ENCODE peak calls at places on chromosome 5, in ten cellular contexts. G is amygdala; L is WTC11; S is renal cortical epithelial cell; Q is fibroblast of the aortic adventitia; J is left ventricle myocardium inferior; M is aorta; K is natural killer cell treated with Interleukin-12 subunit alpha and Interleukin-12 subunit beta and Interleukin-15 and Interleukin-18, amount 100 ng/mL, for 72 hours; U is NCI-H1092 treated with DMSO at 0.1 percent for 48 hours; R is AML-193. N is an unnamed sample.

GRCh38 chr5:92267830-92268229 is 884.7 kb upstream of the ARRDC3 start:
- DNase-seq in R (no peak), U (no peak), Q (no peak), L (no peak), S (no peak), M (no peak), J (no peak), K (no peak), G (no peak), N (no peak)

GRCh38 chr5:15013654-15014463 is 142.3 kb upstream of the ANKH start:
- DNase-seq in Q (peak), K (no peak), S (peak), G (no peak), R (peak), U (peak), J (no peak), M (no peak), L (no peak), N (peak)

GRCh38 chr5:154412316-154412715 is 33.5 kb upstream of the SAP30L start:
- DNase-seq in U (no peak), Q (no peak), L (no peak), G (no peak), K (no peak), S (no peak), M (no peak), R (no peak), J (no peak), N (no peak)

GRCh38 chr5:73299665-73300435 is 126.9 kb downstream of the TMEM174 start:
- DNase-seq in Q (no peak), J (no peak), U (no peak), K (no peak), S (no peak), R (no peak), L (peak), M (no peak), G (no peak), N (no peak)

GRCh38 chr5:139549162-139549894 is 11.8 kb upstream of the UBE2D2 start:
- DNase-seq in Q (no peak), M (no peak), K (no peak), J (no peak), S (no peak), L (no peak), G (no peak), R (no peak), U (no peak), N (no peak)

GRCh38 chr5:149561848-149562247 is 10.6 kb upstream of the CSNK1A1 start:
- DNase-seq in U (no peak), Q (peak), M (no peak), J (no peak), K (no peak), S (peak), G (no peak), L (no peak), R (no peak), N (no peak)

GRCh38 chr5:166102947-166103346 is 2188.5 kb upstream of the WWC1 start:
- DNase-seq in L (no peak), S (no peak), Q (no peak), U (no peak), J (no peak), R (no peak), G (no peak), M (no peak), K (no peak), N (no peak)

GRCh38 chr5:147160923-147161663 is 73.7 kb upstream of the STK32A start:
- DNase-seq in R (no peak), S (no peak), Q (peak), K (no peak), L (no peak), G (no peak), M (no peak), U (peak), J (no peak), N (no peak)

GRCh38 chr5:99544326-99544725 is 615.5 kb upstream of the CHD1 start:
- DNase-seq in G (no peak), K (no peak), Q (no peak), R (no peak), S (peak), U (no peak), L (no peak), M (no peak), J (no peak), N (no peak)

GRCh38 chr5:173412566-173412965 is 84.4 kb upstream of the STC2 start:
- DNase-seq in J (no peak), S (peak), L (no peak), Q (no peak), M (no peak), U (no peak), K (no peak), R (no peak), G (peak), N (no peak)

GRCh38 chr5:168578506-168579205 is 512 bp downstream of the PANK3 start:
- DNase-seq in G (no peak), M (no peak), J (no peak), L (no peak), S (peak), Q (peak), R (no peak), U (peak), K (no peak), N (no peak)

GRCh38 chr5:147417133-147417813 is 92.6 kb downstream of the DPYSL3 start:
- DNase-seq in G (no peak), R (no peak), K (no peak), Q (peak), U (no peak), J (peak), M (peak), S (peak), L (no peak), N (peak)

GRCh38 chr5:87029951-87030350 is 237.7 kb upstream of the RASA1 start:
- DNase-seq in U (no peak), L (no peak), J (no peak), K (no peak), G (no peak), S (no peak), M (no peak), Q (no peak), R (no peak), N (no peak)

GRCh38 chr5:38925154-38925925 is 79.5 kb downstream of the OSMR start:
- DNase-seq in J (no peak), U (no peak), S (peak), G (no peak), K (no peak), R (no peak), Q (peak), M (no peak), L (no peak), N (no peak)

GRCh38 chr5:16666861-16667481 is 50.2 kb upstream of the RETREG1 start:
- DNase-seq in S (peak), M (no peak), J (peak), Q (peak), G (peak), U (peak), R (no peak), L (no peak), K (no peak), N (peak)

GRCh38 chr5:146068136-146068717 is 37.1 kb downstream of the PLAC8L1 start:
- DNase-seq in Q (no peak), M (no peak), R (no peak), U (no peak), L (no peak), S (no peak), J (peak), K (no peak), G (no peak), N (peak)

GRCh38 chr5:92401492-92401891 is 1018.4 kb upstream of the ARRDC3 start:
- DNase-seq in S (peak), L (no peak), K (no peak), Q (peak), M (no peak), J (no peak), R (no peak), G (no peak), U (peak), N (no peak)

GRCh38 chr5:147979761-147980160 is 73.4 kb upstream of the C5orf46 start:
- DNase-seq in G (no peak), J (no peak), K (no peak), Q (no peak), R (no peak), L (no peak), M (no peak), S (no peak), U (no peak), N (no peak)

GRCh38 chr5:157828949-157829639 is 29.9 kb downstream of the CLINT1 start:
- DNase-seq in Q (no peak), R (no peak), G (no peak), U (no peak), L (peak), K (no peak), M (no peak), S (no peak), J (no peak), N (no peak)

GRCh38 chr5:168489059-168489458 is 2.8 kb downstream of the RARS1 start:
- DNase-seq in S (no peak), Q (no peak), L (no peak), U (no peak), G (no peak), K (no peak), M (no peak), J (no peak), R (no peak), N (no peak)

GRCh38 chr5:171571663-171572062 is 152.2 kb downstream of the FGF18 start:
- DNase-seq in M (no peak), Q (peak), L (no peak), S (peak), J (no peak), R (no peak), K (no peak), U (no peak), G (no peak), N (no peak)

N was measured in heart right ventricle.